ENCODE peak calls at places on chromosome 16, in ten cellular contexts. Q, E, T, C, J, H, O, Y, F and W are unnamed samples.

GRCh38 chr16:85459529-85460251 is 153.4 kb upstream of the GSE1 start:
- DNase-seq in Q (no peak), E (no peak), T (peak; percentile 64), C (no peak), J (peak; percentile 78), H (no peak), O (no peak), Y (peak; percentile 70), F (no peak), W (no peak)

GRCh38 chr16:7218936-7219335 is 113.7 kb upstream of the RBFOX1 start:
- DNase-seq in Q (no peak), E (no peak), T (no peak), C (no peak), J (no peak), H (no peak), O (no peak), Y (no peak), F (no peak), W (no peak)

GRCh38 chr16:8946544-8946943 is 17.2 kb downstream of the USP7 start:
- DNase-seq in Q (no peak), E (no peak), T (peak; percentile 63), C (no peak), J (peak; percentile 29), H (no peak), O (no peak), Y (no peak), F (no peak), W (no peak)

GRCh38 chr16:89828199-89828869 is at the start of gene SPIRE2:
- DNase-seq in Q (no peak), E (peak; percentile 71), T (peak; percentile 68), C (peak; percentile 94), J (peak; percentile 79), H (peak; percentile 46), O (peak; percentile 56), Y (peak; percentile 34), F (peak; percentile 81), W (peak; percentile 86)

GRCh38 chr16:72434159-72434558 is 262.2 kb upstream of the PMFBP1 start:
- DNase-seq in Q (no peak), E (peak; percentile 47), T (no peak), C (no peak), J (no peak), H (peak; percentile 31), O (no peak), Y (no peak), F (no peak), W (no peak)

GRCh38 chr16:55991843-55992242 is 116.7 kb upstream of the CES5A start:
- DNase-seq in Q (no peak), E (no peak), T (no peak), C (no peak), J (no peak), H (no peak), O (no peak), Y (no peak), F (no peak), W (no peak)

GRCh38 chr16:58045096-58045495 is 19.5 kb downstream of the MMP15 start:
- DNase-seq in Q (no peak), E (no peak), T (no peak), C (no peak), J (no peak), H (no peak), O (no peak), Y (no peak), F (no peak), W (no peak)

GRCh38 chr16:53061701-53062159 is 6.9 kb downstream of the CHD9 start:
- DNase-seq in Q (no peak), E (no peak), T (peak; percentile 84), C (no peak), J (no peak), H (no peak), O (peak; percentile 59), Y (peak; percentile 48), F (peak; percentile 73), W (no peak)

GRCh38 chr16:31382485-31383161 is 10.5 kb upstream of the ITGAD start:
- DNase-seq in Q (no peak), E (peak; percentile 40), T (peak; percentile 68), C (peak; percentile 77), J (peak; percentile 44), H (no peak), O (peak; percentile 56), Y (peak; percentile 51), F (peak; percentile 82), W (no peak)

GRCh38 chr16:30755955-30756780 is 5.7 kb downstream of the CFAP119 start:
- DNase-seq in Q (no peak), E (no peak), T (no peak), C (no peak), J (no peak), H (no peak), O (no peak), Y (no peak), F (no peak), W (no peak)

GRCh38 chr16:51473091-51473490 is 322.0 kb upstream of the SALL1 start:
- DNase-seq in Q (no peak), E (no peak), T (no peak), C (no peak), J (no peak), H (no peak), O (no peak), Y (no peak), F (no peak), W (no peak)

GRCh38 chr16:30011505-30012480 is 966 bp upstream of the DOC2A start:
- DNase-seq in Q (no peak), E (no peak), T (no peak), C (no peak), J (no peak), H (no peak), O (no peak), Y (no peak), F (no peak), W (no peak)

GRCh38 chr16:18797746-18798145 is 3.6 kb downstream of the ARL6IP1 start:
- DNase-seq in Q (no peak), E (no peak), T (no peak), C (no peak), J (no peak), H (no peak), O (no peak), Y (no peak), F (no peak), W (no peak)

GRCh38 chr16:87713469-87714229 is 52.1 kb downstream of the KLHDC4 start:
- DNase-seq in Q (no peak), E (no peak), T (no peak), C (no peak), J (no peak), H (no peak), O (no peak), Y (no peak), F (no peak), W (no peak)

DNA sequence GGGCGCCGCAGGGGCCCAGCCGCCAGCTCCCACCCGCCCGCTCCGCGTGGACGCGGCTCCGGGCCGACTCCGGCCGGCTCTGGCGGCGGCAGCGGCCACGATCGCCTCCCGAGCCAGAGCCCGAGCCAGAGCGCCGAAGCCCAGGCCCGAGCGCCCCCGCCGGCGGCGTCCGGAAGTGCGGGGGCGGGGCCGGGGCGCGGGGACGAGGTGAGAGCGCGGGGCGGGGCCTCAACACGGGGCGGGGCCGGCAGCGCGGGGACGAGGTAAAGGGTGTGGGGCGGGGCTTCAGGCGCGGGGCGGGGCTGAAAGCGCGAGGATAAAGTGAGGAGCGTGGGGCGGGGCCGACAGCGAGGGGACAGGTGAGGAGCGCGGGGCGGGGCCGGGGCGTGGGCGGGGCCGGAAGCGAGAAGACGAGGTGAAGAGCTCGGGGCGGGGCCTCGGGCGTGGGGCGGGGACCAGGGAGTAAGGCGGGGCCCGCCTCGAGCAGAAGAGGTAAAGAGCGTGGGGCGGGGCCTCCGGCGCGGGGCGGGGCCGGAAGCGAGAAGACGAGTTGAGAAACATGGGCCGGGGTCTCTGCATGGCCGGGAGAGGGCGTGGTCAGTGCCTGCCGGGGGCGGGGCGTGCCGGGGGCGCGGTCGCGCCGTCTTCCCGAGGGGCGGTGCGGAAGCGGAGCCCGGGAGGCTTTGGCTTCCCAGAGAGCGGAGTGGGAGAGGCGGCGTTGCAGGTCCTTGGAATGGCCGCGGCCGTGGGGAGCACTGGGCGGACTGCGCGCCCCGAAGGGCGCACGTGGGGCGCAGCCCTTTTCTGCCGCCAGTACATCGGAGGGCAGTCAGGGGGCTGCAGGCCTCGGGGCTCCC is at the start of gene AXIN1:
- DNase-seq in Q (peak; percentile 90), E (peak; percentile 85), T (peak; percentile 100), C (peak; percentile 100), J (peak; percentile 100), H (peak; percentile 76), O (peak; percentile 100), Y (peak; percentile 100), F (peak; percentile 100), W (peak; percentile 100)
- TF ChIP-seq CTCF in Q (peak; percentile 23), E (peak; percentile 60), T (peak; percentile 47), C (no peak), J (peak; percentile 53), H (peak; percentile 35), O (peak; percentile 34), Y (peak; percentile 51), F (peak; percentile 24), W (peak; percentile 37)

DNA sequence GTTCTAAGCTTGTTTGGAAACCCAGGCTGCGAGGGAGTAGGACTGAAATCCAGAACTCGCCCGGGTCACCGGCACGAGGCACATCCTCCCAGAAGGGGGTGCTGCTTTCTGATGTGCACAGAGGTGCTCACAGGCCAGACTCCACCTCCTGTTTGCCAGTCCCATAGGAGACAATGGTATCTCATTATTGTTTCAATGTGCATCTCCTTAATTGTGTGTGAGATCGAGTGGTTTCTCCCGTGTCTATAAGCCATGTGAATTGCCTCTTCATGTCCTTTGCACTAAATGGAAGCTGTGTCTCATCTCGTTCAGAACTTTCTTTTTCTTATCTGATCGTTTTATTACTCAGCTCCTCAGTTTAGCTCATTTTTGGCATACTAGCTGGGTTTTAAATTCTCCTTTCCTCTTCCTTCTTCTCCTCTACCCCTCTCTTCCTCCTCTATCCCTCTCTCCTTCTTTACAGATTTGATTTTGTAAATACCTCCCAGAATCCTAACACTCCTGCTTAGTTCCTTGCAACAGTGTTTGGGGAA is 32.1 kb upstream of the PRKCB start:
- DNase-seq in Q (peak; percentile 57), E (peak; percentile 8), T (peak; percentile 82), C (peak; percentile 57), J (peak; percentile 12), H (no peak), O (peak; percentile 48), Y (peak; percentile 48), F (peak; percentile 70), W (no peak)
- TF ChIP-seq CTCF in Q (peak; percentile 54), E (peak; percentile 42), T (peak; percentile 33), C (peak; percentile 41), J (no peak), H (peak; percentile 29), O (peak; percentile 46), Y (peak; percentile 28), F (peak; percentile 60), W (no peak)

DNA sequence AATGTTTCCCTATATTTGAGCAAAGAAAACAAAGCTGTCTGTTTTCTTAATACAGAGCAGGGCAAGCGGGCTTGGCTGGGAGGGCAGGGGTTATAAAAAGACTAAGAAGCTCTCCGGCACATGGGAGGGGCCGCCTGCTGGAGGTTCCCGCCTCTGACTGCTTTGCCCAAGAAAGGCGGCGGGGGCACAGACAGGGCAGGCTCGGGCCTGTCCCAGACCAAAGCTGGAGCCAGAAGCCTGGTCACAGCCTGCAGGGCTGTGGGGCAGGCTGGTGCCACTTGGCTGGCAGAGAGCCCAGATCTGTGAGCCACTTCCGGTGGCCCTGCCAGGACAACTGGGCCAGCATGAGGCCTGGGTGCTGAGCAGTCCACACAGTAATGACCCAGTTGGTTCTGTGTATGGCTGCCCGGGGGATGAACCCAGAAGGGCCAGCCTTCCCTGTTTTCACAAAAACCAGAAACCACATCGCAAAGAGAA is 89.4 kb downstream of the LITAF start:
- DNase-seq in Q (peak; percentile 89), E (peak; percentile 56), T (peak; percentile 81), C (peak; percentile 57), J (peak; percentile 99), H (no peak), O (peak; percentile 83), Y (peak; percentile 96), F (peak; percentile 93), W (no peak)
- TF ChIP-seq CTCF in Q (peak; percentile 8), E (peak; percentile 5), T (no peak), C (no peak), J (no peak), H (no peak), O (no peak), Y (peak; percentile 20), F (peak; percentile 21), W (no peak)

GRCh38 chr16:88787579-88788314 is 2.7 kb upstream of the PIEZO1 start:
- DNase-seq in Q (no peak), E (no peak), T (no peak), C (no peak), J (no peak), H (no peak), O (no peak), Y (no peak), F (no peak), W (no peak)
- TF ChIP-seq CTCF in Q (no peak), E (no peak), T (no peak), C (no peak), J (no peak), H (no peak), O (no peak), Y (no peak), F (no peak), W (no peak)